ENCODE peak calls at places on chromosomes 12 and 14, in six cellular contexts. G is K562, C is HepG2, Y is HCT116, D is GM12878, X is H1. O is an unnamed sample.

GRCh38 chr12:12723681-12724420 is 6.7 kb downstream of the CDKN1B start:
- DNase-seq in G (no peak), C (no peak), Y (no peak), D (no peak), X (no peak), O (no peak)

GRCh38 chr12:24901975-24902461 is 46.9 kb downstream of the BCAT1 start:
- DNase-seq in G (no peak), C (no peak), Y (no peak), D (no peak), X (no peak), O (peak; percentile 57)

GRCh38 chr14:99753225-99754140 is 39.7 kb upstream of the EML1 start:
- DNase-seq in G (no peak), C (no peak), Y (no peak), D (no peak), X (no peak), O (no peak)

GRCh38 chr12:117047810-117048584 is 51.2 kb downstream of the TESC start:
- DNase-seq in G (no peak), C (peak; percentile 92), Y (no peak), D (no peak), X (no peak), O (peak; percentile 46)

GRCh38 chr14:71400821-71401447 is 493.7 kb downstream of the PCNX1 start:
- DNase-seq in G (no peak), C (no peak), Y (no peak), D (peak; percentile 40), X (no peak), O (no peak)

GRCh38 chr12:97758102-97758501 is 295.5 kb downstream of the RMST start:
- DNase-seq in G (no peak), C (no peak), Y (no peak), D (no peak), X (no peak), O (no peak)

GRCh38 chr14:99540196-99541032 is 59.2 kb downstream of the CCNK start:
- DNase-seq in G (no peak), C (no peak), Y (no peak), D (no peak), X (no peak), O (no peak)

GRCh38 chr12:51430196-51430895 is 5.7 kb downstream of the SLC4A8 start:
- DNase-seq in G (no peak), C (peak; percentile 49), Y (no peak), D (no peak), X (no peak), O (no peak)

GRCh38 chr14:74618078-74618952 is 6.3 kb upstream of the LTBP2 start:
- DNase-seq in G (no peak), C (peak; percentile 90), Y (peak; percentile 88), D (no peak), X (no peak), O (no peak)

GRCh38 chr14:64569108-64570045 is 19.6 kb downstream of the PPP1R36 start:
- DNase-seq in G (no peak), C (peak; percentile 10), Y (peak; percentile 62), D (no peak), X (no peak), O (no peak)

GRCh38 chr12:127819066-127819465 is 447.9 kb upstream of the TMEM132C start:
- DNase-seq in G (no peak), C (no peak), Y (no peak), D (no peak), X (no peak), O (no peak)

GRCh38 chr14:104305511-104306449 is 167.4 kb downstream of the KIF26A start:
- DNase-seq in G (no peak), C (no peak), Y (no peak), D (no peak), X (no peak), O (no peak)

GRCh38 chr14:38716871-38717270 is 386.2 kb downstream of the SEC23A start:
- DNase-seq in G (no peak), C (no peak), Y (no peak), D (no peak), X (no peak), O (no peak)

GRCh38 chr14:98893675-98894074 is 378.3 kb downstream of the BCL11B start:
- DNase-seq in G (no peak), C (no peak), Y (no peak), D (no peak), X (no peak), O (no peak)

GRCh38 chr12:109111775-109112491 is 4.5 kb upstream of the ACACB start:
- DNase-seq in G (peak; percentile 54), C (peak; percentile 45), Y (peak; percentile 24), D (no peak), X (no peak), O (no peak)

GRCh38 chr12:6872073-6873048 is 742 bp downstream of the SPSB2 start:
- DNase-seq in G (peak; percentile 62), C (peak; percentile 72), Y (peak; percentile 49), D (peak; percentile 26), X (no peak), O (peak; percentile 95)

GRCh38 chr12:56161677-56162351 is 3.7 kb downstream of the MYL6 start:
- DNase-seq in G (no peak), C (no peak), Y (no peak), D (no peak), X (no peak), O (no peak)

GRCh38 chr14:28083456-28083855 is 683.1 kb upstream of the FOXG1 start:
- DNase-seq in G (no peak), C (no peak), Y (no peak), D (no peak), X (no peak), O (no peak)

GRCh38 chr14:58098507-58098906 is 53.5 kb downstream of the ARMH4 start:
- DNase-seq in G (no peak), C (no peak), Y (no peak), D (no peak), X (no peak), O (no peak)

GRCh38 chr14:95862243-95862642 is 14.4 kb upstream of the TUNAR start:
- DNase-seq in G (no peak), C (no peak), Y (no peak), D (no peak), X (no peak), O (no peak)

GRCh38 chr12:20946732-20947131 is 136.2 kb downstream of the SLCO1B3 start:
- DNase-seq in G (peak; percentile 16), C (peak; percentile 1), Y (peak; percentile 6), D (no peak), X (no peak), O (peak; percentile 71)

GRCh38 chr12:89999699-90000505 is 291.3 kb upstream of the ATP2B1 start:
- DNase-seq in G (no peak), C (no peak), Y (no peak), D (no peak), X (no peak), O (no peak)

GRCh38 chr12:42020226-42020625 is 124.4 kb downstream of the GXYLT1 start:
- DNase-seq in G (no peak), C (no peak), Y (no peak), D (no peak), X (no peak), O (no peak)

GRCh38 chr12:4591180-4591687 is 29.2 kb downstream of the DYRK4 start:
- DNase-seq in G (no peak), C (no peak), Y (no peak), D (no peak), X (no peak), O (no peak)
- TF ChIP-seq ZNF274 in G (no peak), C (no peak), Y (no peak), D (no peak), X (no peak), O (no peak)

GRCh38 chr14:63478437-63478852 is 64.7 kb downstream of the PPP2R5E start:
- DNase-seq in G (no peak), C (no peak), Y (no peak), D (peak; percentile 65), X (no peak), O (no peak)
- H3K4me3 ChIP-seq in G (no peak overlapping the region), C (no peak overlapping the region), Y (no peak overlapping the region), D (peak overlapping the region; percentile 24), X (no peak overlapping the region), O (no peak overlapping the region)

DNA sequence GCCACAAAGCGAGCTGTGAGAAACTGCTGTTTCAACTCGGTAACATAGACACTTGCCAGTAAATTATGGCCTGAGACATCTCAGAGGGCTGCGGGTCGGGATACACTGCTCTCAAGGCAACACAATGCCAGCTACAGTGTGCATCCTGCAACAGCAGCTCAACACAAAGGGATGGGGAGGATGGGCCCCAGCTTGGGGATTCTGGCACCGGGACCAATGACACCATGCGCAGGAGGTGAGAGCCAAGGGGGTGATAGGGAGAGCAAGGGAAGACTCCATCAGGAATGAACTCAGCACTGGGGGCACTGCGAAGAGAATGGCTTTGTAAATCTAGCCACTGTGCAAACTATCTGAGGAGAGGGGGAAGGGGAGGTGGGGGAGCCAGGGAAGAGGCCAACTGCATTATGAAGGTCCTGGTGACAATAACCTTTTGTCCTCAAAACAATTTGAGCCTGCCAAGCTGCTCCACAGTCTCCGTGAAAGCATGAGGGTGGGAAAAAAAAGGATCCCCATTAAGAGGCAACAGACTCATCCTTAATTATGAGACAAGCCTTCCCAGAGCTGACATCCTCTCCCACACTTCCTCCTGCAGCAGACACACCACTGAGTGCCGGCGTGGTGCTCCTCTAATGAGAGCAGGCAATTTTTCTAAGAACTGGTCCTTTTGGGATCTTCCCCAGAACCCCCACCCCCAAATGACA is 219.7 kb downstream of the PPM1H start:
- DNase-seq in G (no peak), C (no peak), Y (no peak), D (no peak), X (no peak), O (no peak)
- H3K4me1 ChIP-seq in G (no peaks in the 10 kb centered on the region), C (no peaks in the 10 kb centered on the region), Y (peaks cover 9% of the 10 kb centered on the region), D (no peaks in the 10 kb centered on the region), X (peaks cover 12% of the 10 kb centered on the region), O (peaks cover 8% of the 10 kb centered on the region)

GRCh38 chr14:94045101-94045500 is 19.0 kb downstream of the OTUB2 start:
- DNase-seq in G (no peak), C (no peak), Y (no peak), D (no peak), X (no peak), O (no peak)

GRCh38 chr14:94046696-94047250 is 20.6 kb downstream of the OTUB2 start:
- DNase-seq in G (no peak), C (no peak), Y (no peak), D (no peak), X (no peak), O (no peak)

GRCh38 chr14:94044476-94045091 is 18.4 kb downstream of the OTUB2 start:
- DNase-seq in G (no peak), C (no peak), Y (no peak), D (no peak), X (no peak), O (no peak)

GRCh38 chr14:94047581-94047980 is 21.4 kb downstream of the OTUB2 start:
- DNase-seq in G (no peak), C (no peak), Y (no peak), D (no peak), X (no peak), O (no peak)

DNA sequence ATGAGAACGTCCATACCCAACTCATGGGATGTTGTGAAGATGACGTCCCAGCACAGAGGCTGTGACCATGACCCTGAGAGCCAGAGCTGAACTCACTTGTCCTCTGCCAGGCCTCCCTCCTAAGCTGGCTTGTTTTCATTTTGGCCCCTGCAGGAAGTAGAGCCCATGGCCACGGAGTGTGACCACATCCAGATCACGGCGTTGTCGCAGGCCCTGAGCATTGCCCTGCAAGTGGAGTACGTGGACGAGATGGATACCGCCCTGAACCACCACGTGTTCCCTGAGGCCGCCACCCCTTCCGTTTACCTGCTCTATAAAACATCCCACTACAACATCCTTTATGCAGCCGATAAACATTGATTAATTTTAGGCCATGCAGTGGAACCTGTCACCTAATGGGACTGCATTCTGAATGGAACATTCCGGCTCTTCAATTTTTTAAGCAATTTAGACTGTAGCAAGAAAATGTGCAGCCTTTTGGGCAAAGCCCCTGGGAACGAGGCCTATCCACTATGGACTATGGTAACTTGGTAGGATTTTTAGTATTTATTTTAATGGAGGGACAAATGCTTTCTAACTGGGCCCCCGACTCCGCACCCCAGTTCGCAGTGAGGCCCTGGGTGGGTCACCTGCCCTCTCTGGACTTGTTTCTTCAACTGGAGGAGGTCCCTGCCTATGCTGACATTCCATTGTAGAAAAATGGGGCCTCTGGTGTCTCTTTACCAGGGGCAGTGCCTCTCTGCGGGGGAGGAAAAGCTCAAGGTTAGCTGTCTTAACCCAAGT is 19.6 kb downstream of the OTUB2 start:
- DNase-seq in G (no peak), C (no peak), Y (no peak), D (no peak), X (no peak), O (no peak)
- TF ChIP-seq ZNF274 in G (no peak), C (no peak), Y (no peak), D (no peak), X (no peak), O (no peak)

O was measured in NT2/D1.